ENCODE peak calls at places on chromosomes 7 and 10, in seven cellular contexts. One of them, this sample, is unnamed.

GRCh38 chr10:11757452-11757819 is 15.3 kb downstream of the ECHDC3 start:
- DNase-seq in sigmoid colon: peak; percentile 82
- DNase-seq in fibroblast of pulmonary artery: peak; percentile 89
- DNase-seq in K562: peak; percentile 89
- DNase-seq in lower lobe of right lung: no peak
- DNase-seq in prostate gland: peak; percentile 65
- DNase-seq in neural progenitor cell: no peak
- DNase-seq in this sample: peak; percentile 83

GRCh38 chr7:157427811-157428553 is 91.2 kb downstream of the DNAJB6 start:
- DNase-seq in lower lobe of right lung: peak; percentile 38
- DNase-seq in prostate gland: no peak
- DNase-seq in fibroblast of pulmonary artery: no peak
- DNase-seq in sigmoid colon: no peak
- DNase-seq in K562: no peak
- DNase-seq in neural progenitor cell: no peak
- DNase-seq in this sample: no peak

GRCh38 chr10:100508691-100509150 is 10.9 kb downstream of the SEC31B start:
- DNase-seq in sigmoid colon: no peak
- DNase-seq in prostate gland: no peak
- DNase-seq in K562: peak; percentile 64
- DNase-seq in fibroblast of pulmonary artery: peak; percentile 72
- DNase-seq in neural progenitor cell: peak; percentile 81
- DNase-seq in lower lobe of right lung: no peak
- DNase-seq in this sample: peak; percentile 63

GRCh38 chr10:43222296-43222695 is 44.6 kb downstream of the RASGEF1A start:
- DNase-seq in lower lobe of right lung: peak; percentile 20
- DNase-seq in sigmoid colon: peak; percentile 36
- DNase-seq in fibroblast of pulmonary artery: no peak
- DNase-seq in neural progenitor cell: no peak
- DNase-seq in K562: no peak
- DNase-seq in prostate gland: no peak
- DNase-seq in this sample: no peak

GRCh38 chr10:97123713-97124112 is 62.0 kb downstream of the SLIT1 start:
- DNase-seq in neural progenitor cell: no peak
- DNase-seq in lower lobe of right lung: no peak
- DNase-seq in K562: no peak
- DNase-seq in fibroblast of pulmonary artery: no peak
- DNase-seq in sigmoid colon: peak; percentile 32
- DNase-seq in prostate gland: no peak
- DNase-seq in this sample: no peak

GRCh38 chr10:71860243-71861029 is 9.4 kb upstream of the PSAP start:
- DNase-seq in K562: peak; percentile 98
- DNase-seq in sigmoid colon: peak; percentile 99
- DNase-seq in prostate gland: peak; percentile 87
- DNase-seq in neural progenitor cell: peak; percentile 72
- DNase-seq in fibroblast of pulmonary artery: peak; percentile 100
- DNase-seq in lower lobe of right lung: peak; percentile 87
- DNase-seq in this sample: peak; percentile 100

GRCh38 chr10:71260622-71261325 is 48.4 kb downstream of the UNC5B start:
- DNase-seq in K562: peak; percentile 23
- DNase-seq in sigmoid colon: no peak
- DNase-seq in lower lobe of right lung: no peak
- DNase-seq in fibroblast of pulmonary artery: peak; percentile 97
- DNase-seq in neural progenitor cell: peak; percentile 60
- DNase-seq in prostate gland: no peak
- DNase-seq in this sample: peak; percentile 90

GRCh38 chr10:101394522-101395133 is 40.7 kb downstream of the BTRC start:
- DNase-seq in sigmoid colon: no peak
- DNase-seq in K562: peak; percentile 16
- DNase-seq in neural progenitor cell: no peak
- DNase-seq in lower lobe of right lung: no peak
- DNase-seq in prostate gland: no peak
- DNase-seq in fibroblast of pulmonary artery: no peak
- DNase-seq in this sample: no peak

GRCh38 chr10:114400091-114400490 is 4.2 kb downstream of the AFAP1L2 start:
- DNase-seq in K562: no peak
- DNase-seq in prostate gland: no peak
- DNase-seq in fibroblast of pulmonary artery: no peak
- DNase-seq in neural progenitor cell: no peak
- DNase-seq in lower lobe of right lung: no peak
- DNase-seq in sigmoid colon: peak; percentile 63
- DNase-seq in this sample: no peak

GRCh38 chr7:92848854-92849745 is 12.7 kb upstream of the CDK6 start:
- DNase-seq in K562: no peak
- DNase-seq in lower lobe of right lung: no peak
- DNase-seq in sigmoid colon: no peak
- DNase-seq in neural progenitor cell: no peak
- DNase-seq in fibroblast of pulmonary artery: no peak
- DNase-seq in prostate gland: no peak
- DNase-seq in this sample: no peak

GRCh38 chr7:92517626-92518025 is 10.7 kb downstream of the PEX1 start:
- DNase-seq in sigmoid colon: no peak
- DNase-seq in lower lobe of right lung: no peak
- DNase-seq in fibroblast of pulmonary artery: peak; percentile 2
- DNase-seq in prostate gland: no peak
- DNase-seq in K562: no peak
- DNase-seq in neural progenitor cell: no peak
- DNase-seq in this sample: peak; percentile 5

GRCh38 chr7:129343099-129343700 is 91.0 kb upstream of the STRIP2 start:
- DNase-seq in prostate gland: peak; percentile 20
- DNase-seq in fibroblast of pulmonary artery: peak; percentile 76
- DNase-seq in sigmoid colon: no peak
- DNase-seq in lower lobe of right lung: no peak
- DNase-seq in neural progenitor cell: peak; percentile 13
- DNase-seq in K562: peak; percentile 77
- DNase-seq in this sample: peak; percentile 61

GRCh38 chr7:50982626-50983025 is 199.9 kb upstream of the GRB10 start:
- DNase-seq in sigmoid colon: no peak
- DNase-seq in lower lobe of right lung: no peak
- DNase-seq in neural progenitor cell: peak; percentile 26
- DNase-seq in K562: peak; percentile 6
- DNase-seq in fibroblast of pulmonary artery: no peak
- DNase-seq in prostate gland: no peak
- DNase-seq in this sample: no peak

GRCh38 chr7:50976064-50976463 is 193.4 kb upstream of the GRB10 start:
- DNase-seq in K562: no peak
- DNase-seq in prostate gland: no peak
- DNase-seq in sigmoid colon: no peak
- DNase-seq in lower lobe of right lung: no peak
- DNase-seq in neural progenitor cell: no peak
- DNase-seq in fibroblast of pulmonary artery: no peak
- DNase-seq in this sample: no peak

GRCh38 chr7:50981743-50982142 is 199.0 kb upstream of the GRB10 start:
- DNase-seq in prostate gland: no peak
- DNase-seq in fibroblast of pulmonary artery: no peak
- DNase-seq in sigmoid colon: no peak
- DNase-seq in neural progenitor cell: no peak
- DNase-seq in K562: peak; percentile 9
- DNase-seq in lower lobe of right lung: no peak
- DNase-seq in this sample: no peak

GRCh38 chr7:50974240-50974639 is 191.5 kb upstream of the GRB10 start:
- DNase-seq in fibroblast of pulmonary artery: no peak
- DNase-seq in neural progenitor cell: no peak
- DNase-seq in lower lobe of right lung: no peak
- DNase-seq in sigmoid colon: no peak
- DNase-seq in K562: no peak
- DNase-seq in prostate gland: no peak
- DNase-seq in this sample: no peak

DNA sequence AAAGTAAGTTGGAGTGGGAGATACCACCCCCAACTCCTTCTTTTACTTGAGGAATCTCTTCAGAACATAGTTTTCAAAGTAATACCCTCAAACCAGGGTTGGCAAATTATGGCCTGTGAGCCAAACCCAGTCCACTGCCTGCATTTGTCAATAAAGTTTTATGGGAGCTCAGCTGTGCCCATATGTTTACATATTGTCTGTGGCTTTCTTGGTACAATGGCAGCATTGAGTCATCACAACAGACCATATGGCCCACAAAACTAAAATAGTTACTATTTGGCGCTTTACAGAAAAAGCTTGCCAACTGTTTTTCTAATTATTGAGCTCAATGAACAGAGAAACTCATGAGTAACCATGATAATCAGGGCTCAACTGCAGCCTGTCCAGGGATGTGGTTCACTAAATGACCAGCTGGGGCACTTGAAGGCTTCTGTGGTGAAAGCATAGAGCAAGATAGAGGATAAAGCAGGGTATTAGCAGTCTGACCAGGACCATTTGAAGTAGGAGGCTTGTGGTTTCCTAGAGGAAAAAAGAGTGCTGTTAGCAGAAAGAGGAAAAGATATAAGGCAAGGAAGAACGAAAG is 196.0 kb upstream of the GRB10 start:
- DNase-seq in neural progenitor cell: peak; percentile 13
- DNase-seq in fibroblast of pulmonary artery: no peak
- DNase-seq in lower lobe of right lung: no peak
- DNase-seq in prostate gland: no peak
- DNase-seq in K562: no peak
- DNase-seq in sigmoid colon: no peak
- DNase-seq in this sample: peak; percentile 62
- TF ChIP-seq CTCF in neural progenitor cell: peak; percentile 18
- TF ChIP-seq CTCF in fibroblast of pulmonary artery: no peak
- TF ChIP-seq CTCF in lower lobe of right lung: no peak
- TF ChIP-seq CTCF in prostate gland: no peak
- TF ChIP-seq CTCF in K562: no peak
- TF ChIP-seq CTCF in sigmoid colon: no peak
- TF ChIP-seq CTCF in this sample: peak; percentile 30

DNA sequence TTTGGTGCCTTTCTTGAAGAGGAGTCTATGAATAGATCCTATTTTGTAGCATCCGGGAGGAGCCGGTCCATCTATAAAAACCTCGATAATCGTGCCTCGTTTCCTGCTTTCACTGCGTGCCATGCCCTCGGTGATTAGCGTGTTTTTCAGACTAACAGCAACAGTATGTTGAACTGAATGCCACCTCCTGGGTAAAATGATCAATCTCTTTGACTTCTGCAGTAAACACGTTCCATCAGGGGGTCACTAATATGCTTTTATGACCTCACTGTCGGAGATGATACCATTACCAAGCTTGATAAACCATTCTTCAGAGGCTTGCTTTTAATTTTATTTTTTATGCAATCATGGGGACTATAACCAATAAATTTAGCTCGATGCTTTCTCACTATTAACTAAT is 228.3 kb downstream of the ADARB2 start:
- DNase-seq in fibroblast of pulmonary artery: no peak
- DNase-seq in sigmoid colon: no peak
- DNase-seq in prostate gland: no peak
- DNase-seq in lower lobe of right lung: no peak
- DNase-seq in neural progenitor cell: no peak
- DNase-seq in K562: no peak
- DNase-seq in this sample: no peak
- H3K4me3 ChIP-seq in fibroblast of pulmonary artery: no peak overlapping the region
- H3K4me3 ChIP-seq in sigmoid colon: no peak overlapping the region
- H3K4me3 ChIP-seq in prostate gland: no peak overlapping the region
- H3K4me3 ChIP-seq in lower lobe of right lung: no peak overlapping the region
- H3K4me3 ChIP-seq in neural progenitor cell: no peak overlapping the region
- H3K4me3 ChIP-seq in K562: no peak overlapping the region
- H3K4me3 ChIP-seq in this sample: no peak overlapping the region

GRCh38 chr10:20853276-20853675 is 43.8 kb downstream of the NEBL start:
- DNase-seq in lower lobe of right lung: no peak
- DNase-seq in neural progenitor cell: no peak
- DNase-seq in K562: no peak
- DNase-seq in fibroblast of pulmonary artery: no peak
- DNase-seq in sigmoid colon: no peak
- DNase-seq in prostate gland: no peak
- DNase-seq in this sample: no peak

GRCh38 chr10:20863008-20863407 is 34.1 kb downstream of the NEBL start:
- DNase-seq in fibroblast of pulmonary artery: no peak
- DNase-seq in K562: no peak
- DNase-seq in neural progenitor cell: no peak
- DNase-seq in lower lobe of right lung: no peak
- DNase-seq in prostate gland: no peak
- DNase-seq in sigmoid colon: no peak
- DNase-seq in this sample: no peak

GRCh38 chr10:20856484-20856883 is 40.6 kb downstream of the NEBL start:
- DNase-seq in lower lobe of right lung: no peak
- DNase-seq in fibroblast of pulmonary artery: no peak
- DNase-seq in sigmoid colon: no peak
- DNase-seq in prostate gland: no peak
- DNase-seq in K562: no peak
- DNase-seq in neural progenitor cell: no peak
- DNase-seq in this sample: no peak

GRCh38 chr10:20855398-20856038 is 41.6 kb downstream of the NEBL start:
- DNase-seq in lower lobe of right lung: no peak
- DNase-seq in neural progenitor cell: peak; percentile 18
- DNase-seq in sigmoid colon: no peak
- DNase-seq in prostate gland: no peak
- DNase-seq in K562: peak; percentile 34
- DNase-seq in fibroblast of pulmonary artery: peak; percentile 64
- DNase-seq in this sample: peak; percentile 50

GRCh38 chr10:20858292-20859124 is 38.6 kb downstream of the NEBL start:
- DNase-seq in fibroblast of pulmonary artery: peak; percentile 78
- DNase-seq in K562: peak; percentile 33
- DNase-seq in neural progenitor cell: no peak
- DNase-seq in lower lobe of right lung: no peak
- DNase-seq in prostate gland: no peak
- DNase-seq in sigmoid colon: no peak
- DNase-seq in this sample: peak; percentile 64
- TF ChIP-seq CTCF in fibroblast of pulmonary artery: peak; percentile 49
- TF ChIP-seq CTCF in K562: no peak
- TF ChIP-seq CTCF in neural progenitor cell: peak; percentile 72
- TF ChIP-seq CTCF in lower lobe of right lung: peak; percentile 52
- TF ChIP-seq CTCF in prostate gland: peak; percentile 61
- TF ChIP-seq CTCF in sigmoid colon: peak; percentile 40
- TF ChIP-seq CTCF in this sample: peak; percentile 43

GRCh38 chr10:50992356-50992866 is 81.9 kb upstream of the PRKG1 start:
- DNase-seq in sigmoid colon: peak; percentile 66
- DNase-seq in lower lobe of right lung: no peak
- DNase-seq in prostate gland: no peak
- DNase-seq in neural progenitor cell: peak; percentile 19
- DNase-seq in K562: no peak
- DNase-seq in fibroblast of pulmonary artery: peak; percentile 48
- DNase-seq in this sample: no peak

GRCh38 chr10:50990568-50991495 is 83.5 kb upstream of the PRKG1 start:
- DNase-seq in prostate gland: no peak
- DNase-seq in fibroblast of pulmonary artery: peak; percentile 91
- DNase-seq in neural progenitor cell: peak; percentile 82
- DNase-seq in sigmoid colon: peak; percentile 79
- DNase-seq in K562: no peak
- DNase-seq in lower lobe of right lung: peak; percentile 48
- DNase-seq in this sample: peak; percentile 73

GRCh38 chr10:50991496-50992355 is 82.6 kb upstream of the PRKG1 start:
- DNase-seq in prostate gland: peak; percentile 10
- DNase-seq in neural progenitor cell: peak; percentile 58
- DNase-seq in fibroblast of pulmonary artery: peak; percentile 68
- DNase-seq in sigmoid colon: peak; percentile 80
- DNase-seq in K562: no peak
- DNase-seq in lower lobe of right lung: peak; percentile 56
- DNase-seq in this sample: no peak

GRCh38 chr10:50987934-50988333 is 86.4 kb upstream of the PRKG1 start:
- DNase-seq in sigmoid colon: no peak
- DNase-seq in fibroblast of pulmonary artery: no peak
- DNase-seq in prostate gland: no peak
- DNase-seq in lower lobe of right lung: no peak
- DNase-seq in neural progenitor cell: no peak
- DNase-seq in K562: no peak
- DNase-seq in this sample: no peak

DNA sequence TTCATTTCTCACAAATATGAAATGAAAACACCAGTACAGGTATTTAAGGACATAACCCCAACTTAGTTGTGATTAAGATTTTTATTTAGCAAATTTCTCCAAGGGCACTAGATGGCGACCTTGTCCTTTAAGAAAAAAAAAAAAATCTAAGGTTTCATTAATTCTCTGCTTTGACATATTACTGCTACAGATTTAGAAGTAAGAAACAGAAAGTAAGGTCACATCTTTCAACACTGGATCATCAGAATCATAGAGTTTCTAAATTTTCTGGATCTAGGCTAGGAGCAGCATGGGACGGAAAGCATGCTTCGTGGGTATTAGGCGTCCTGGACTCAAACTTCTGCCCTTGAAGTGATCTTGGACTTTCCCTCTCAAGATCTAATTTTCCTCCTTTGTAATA is 85.5 kb upstream of the PRKG1 start:
- DNase-seq in prostate gland: no peak
- DNase-seq in sigmoid colon: no peak
- DNase-seq in K562: peak; percentile 17
- DNase-seq in lower lobe of right lung: no peak
- DNase-seq in neural progenitor cell: no peak
- DNase-seq in fibroblast of pulmonary artery: peak; percentile 69
- DNase-seq in this sample: peak; percentile 36
- H3K4me3 ChIP-seq in prostate gland: no peak overlapping the region
- H3K4me3 ChIP-seq in sigmoid colon: peak overlapping the region; percentile 11
- H3K4me3 ChIP-seq in K562: no peak overlapping the region
- H3K4me3 ChIP-seq in lower lobe of right lung: peak overlapping the region; percentile 22
- H3K4me3 ChIP-seq in neural progenitor cell: no peak overlapping the region
- H3K4me3 ChIP-seq in fibroblast of pulmonary artery: peak overlapping the region; percentile 27
- H3K4me3 ChIP-seq in this sample: no peak overlapping the region

This sample was measured in astrocyte of the spinal cord.